ENCODE peak calls at places on chromosomes 5 and 9, in six cellular contexts. One of them, this sample, is unnamed.
A peak's percentile ranks its signal among the peaks of the same experiment; 100 is the strongest.

GRCh38 chr5:39092581-39093350 is 18.6 kb upstream of the RICTOR start:
- DNase-seq in stimulated activated CD4-positive, alpha-beta T cell treated with anti-CD3 and anti-CD28 coated beads, Interleukin-4, amount 100 ng/mL, for 1 hour: no peak
- DNase-seq in hypothalamus: no peak
- DNase-seq in RWPE1: peak; percentile 60
- DNase-seq in EL: peak; percentile 25
- DNase-seq in choroid plexus epithelial cell: peak; percentile 26
- DNase-seq in this sample: peak; percentile 52

GRCh38 chr9:105238302-105238701 is 6.1 kb upstream of the SLC44A1 start:
- DNase-seq in stimulated activated CD4-positive, alpha-beta T cell treated with anti-CD3 and anti-CD28 coated beads, Interleukin-4, amount 100 ng/mL, for 1 hour: no peak
- DNase-seq in hypothalamus: no peak
- DNase-seq in RWPE1: no peak
- DNase-seq in EL: no peak
- DNase-seq in choroid plexus epithelial cell: no peak
- DNase-seq in this sample: no peak

GRCh38 chr9:8251566-8251965 is 452.0 kb upstream of the DMAC1 start:
- DNase-seq in stimulated activated CD4-positive, alpha-beta T cell treated with anti-CD3 and anti-CD28 coated beads, Interleukin-4, amount 100 ng/mL, for 1 hour: no peak
- DNase-seq in hypothalamus: no peak
- DNase-seq in RWPE1: no peak
- DNase-seq in EL: no peak
- DNase-seq in choroid plexus epithelial cell: no peak
- DNase-seq in this sample: no peak

GRCh38 chr5:77563475-77563874 is 71.4 kb upstream of the WDR41 start:
- DNase-seq in stimulated activated CD4-positive, alpha-beta T cell treated with anti-CD3 and anti-CD28 coated beads, Interleukin-4, amount 100 ng/mL, for 1 hour: no peak
- DNase-seq in hypothalamus: no peak
- DNase-seq in RWPE1: no peak
- DNase-seq in EL: no peak
- DNase-seq in choroid plexus epithelial cell: peak; percentile 6
- DNase-seq in this sample: no peak

GRCh38 chr9:129009584-129010141 is 18.5 kb downstream of the SH3GLB2 start:
- DNase-seq in stimulated activated CD4-positive, alpha-beta T cell treated with anti-CD3 and anti-CD28 coated beads, Interleukin-4, amount 100 ng/mL, for 1 hour: no peak
- DNase-seq in hypothalamus: no peak
- DNase-seq in RWPE1: no peak
- DNase-seq in EL: no peak
- DNase-seq in choroid plexus epithelial cell: no peak
- DNase-seq in this sample: no peak

GRCh38 chr9:123284658-123285057 is 16.3 kb upstream of the STRBP start:
- DNase-seq in stimulated activated CD4-positive, alpha-beta T cell treated with anti-CD3 and anti-CD28 coated beads, Interleukin-4, amount 100 ng/mL, for 1 hour: no peak
- DNase-seq in hypothalamus: no peak
- DNase-seq in RWPE1: no peak
- DNase-seq in EL: no peak
- DNase-seq in choroid plexus epithelial cell: no peak
- DNase-seq in this sample: no peak

GRCh38 chr9:128408963-128409431 is 11.7 kb upstream of the CERCAM start:
- DNase-seq in stimulated activated CD4-positive, alpha-beta T cell treated with anti-CD3 and anti-CD28 coated beads, Interleukin-4, amount 100 ng/mL, for 1 hour: no peak
- DNase-seq in hypothalamus: no peak
- DNase-seq in RWPE1: no peak
- DNase-seq in EL: no peak
- DNase-seq in choroid plexus epithelial cell: no peak
- DNase-seq in this sample: no peak

GRCh38 chr9:138104251-138105122 is 226.9 kb downstream of the CACNA1B start:
- DNase-seq in stimulated activated CD4-positive, alpha-beta T cell treated with anti-CD3 and anti-CD28 coated beads, Interleukin-4, amount 100 ng/mL, for 1 hour: no peak
- DNase-seq in hypothalamus: no peak
- DNase-seq in RWPE1: no peak
- DNase-seq in EL: no peak
- DNase-seq in choroid plexus epithelial cell: no peak
- DNase-seq in this sample: no peak

GRCh38 chr5:170426149-170426767 is 37.1 kb upstream of the KCNMB1 start:
- DNase-seq in stimulated activated CD4-positive, alpha-beta T cell treated with anti-CD3 and anti-CD28 coated beads, Interleukin-4, amount 100 ng/mL, for 1 hour: no peak
- DNase-seq in hypothalamus: no peak
- DNase-seq in RWPE1: no peak
- DNase-seq in EL: no peak
- DNase-seq in choroid plexus epithelial cell: no peak
- DNase-seq in this sample: no peak

GRCh38 chr5:82325155-82325554 is 47.0 kb upstream of the RPS23 start:
- DNase-seq in stimulated activated CD4-positive, alpha-beta T cell treated with anti-CD3 and anti-CD28 coated beads, Interleukin-4, amount 100 ng/mL, for 1 hour: no peak
- DNase-seq in hypothalamus: no peak
- DNase-seq in RWPE1: no peak
- DNase-seq in EL: no peak
- DNase-seq in choroid plexus epithelial cell: no peak
- DNase-seq in this sample: no peak

GRCh38 chr5:39892708-39893107 is 467.9 kb upstream of the DAB2 start:
- DNase-seq in stimulated activated CD4-positive, alpha-beta T cell treated with anti-CD3 and anti-CD28 coated beads, Interleukin-4, amount 100 ng/mL, for 1 hour: no peak
- DNase-seq in hypothalamus: no peak
- DNase-seq in RWPE1: no peak
- DNase-seq in EL: peak; percentile 28
- DNase-seq in choroid plexus epithelial cell: peak; percentile 59
- DNase-seq in this sample: no peak

GRCh38 chr9:124291801-124292396 is 34.1 kb downstream of the NEK6 start:
- DNase-seq in stimulated activated CD4-positive, alpha-beta T cell treated with anti-CD3 and anti-CD28 coated beads, Interleukin-4, amount 100 ng/mL, for 1 hour: peak; percentile 27
- DNase-seq in hypothalamus: no peak
- DNase-seq in RWPE1: no peak
- DNase-seq in EL: no peak
- DNase-seq in choroid plexus epithelial cell: peak; percentile 15
- DNase-seq in this sample: no peak

This sample was measured in astrocyte.